ENCODE peak calls at places on chromosome 10, in six cellular contexts. B is sigmoid colon, H is endothelial cell of umbilical vein, R is breast epithelium, L is H1, I is GM23338. V is an unnamed sample.

GRCh38 chr10:126252884-126253612 is 135.2 kb downstream of the ADAM12 start:
- DNase-seq in R (no peak), B (no peak), I (no peak), L (no peak), H (peak; percentile 7), V (no peak)

GRCh38 chr10:112996462-112996861 is 46.4 kb downstream of the TCF7L2 start:
- DNase-seq in I (no peak), H (no peak), B (no peak), R (no peak), L (no peak), V (no peak)

GRCh38 chr10:53487019-53487983 is 714.7 kb upstream of the MBL2 start:
- DNase-seq in L (no peak), B (peak; percentile 51), R (no peak), H (no peak), I (no peak), V (no peak)

GRCh38 chr10:116542007-116542677 is 3.6 kb upstream of the PNLIP start:
- DNase-seq in H (no peak), B (no peak), L (no peak), I (peak; percentile 17), R (no peak), V (no peak)

GRCh38 chr10:73873843-73874215 is 526 bp downstream of the CAMK2G start:
- DNase-seq in R (no peak), I (no peak), H (no peak), B (no peak), L (no peak), V (no peak)

GRCh38 chr10:61815505-61815904 is 86.0 kb upstream of the ARID5B start:
- DNase-seq in I (peak; percentile 6), H (no peak), L (no peak), R (no peak), B (no peak), V (no peak)

GRCh38 chr10:24706479-24707118 is 17.1 kb downstream of the ARHGAP21 start:
- DNase-seq in H (peak; percentile 76), L (no peak), B (no peak), R (no peak), I (no peak), V (no peak)

GRCh38 chr10:62648941-62649340 is 155.6 kb upstream of the ADO start:
- DNase-seq in I (no peak), R (no peak), B (no peak), L (no peak), H (no peak), V (no peak)

GRCh38 chr10:58477122-58477521 is 35.5 kb upstream of the BICC1 start:
- DNase-seq in I (peak; percentile 69), H (no peak), L (no peak), B (peak; percentile 71), R (no peak), V (no peak)

GRCh38 chr10:129122846-129123245 is 344.2 kb upstream of the MGMT start:
- DNase-seq in R (no peak), B (no peak), H (no peak), I (no peak), L (no peak), V (no peak)

GRCh38 chr10:110426294-110427153 is 71.2 kb upstream of the DUSP5 start:
- DNase-seq in L (no peak), B (no peak), I (no peak), H (no peak), R (no peak), V (no peak)

GRCh38 chr10:69498711-69499471 is 47.6 kb downstream of the TSPAN15 start:
- DNase-seq in B (peak; percentile 89), R (peak; percentile 24), L (no peak), H (no peak), I (no peak), V (no peak)

GRCh38 chr10:132163826-132164515 is 22.8 kb upstream of the DPYSL4 start:
- DNase-seq in B (no peak), R (no peak), I (no peak), L (no peak), H (no peak), V (no peak)

GRCh38 chr10:132162590-132163277 is 24.0 kb upstream of the DPYSL4 start:
- DNase-seq in H (no peak), B (no peak), I (no peak), R (no peak), L (no peak), V (no peak)

GRCh38 chr10:132164801-132165278 is 21.9 kb upstream of the DPYSL4 start:
- DNase-seq in L (no peak), B (no peak), R (no peak), H (no peak), I (peak; percentile 45), V (no peak)

GRCh38 chr10:132162021-132162531 is 24.7 kb upstream of the DPYSL4 start:
- DNase-seq in I (no peak), R (no peak), L (no peak), H (no peak), B (no peak), V (no peak)

DNA sequence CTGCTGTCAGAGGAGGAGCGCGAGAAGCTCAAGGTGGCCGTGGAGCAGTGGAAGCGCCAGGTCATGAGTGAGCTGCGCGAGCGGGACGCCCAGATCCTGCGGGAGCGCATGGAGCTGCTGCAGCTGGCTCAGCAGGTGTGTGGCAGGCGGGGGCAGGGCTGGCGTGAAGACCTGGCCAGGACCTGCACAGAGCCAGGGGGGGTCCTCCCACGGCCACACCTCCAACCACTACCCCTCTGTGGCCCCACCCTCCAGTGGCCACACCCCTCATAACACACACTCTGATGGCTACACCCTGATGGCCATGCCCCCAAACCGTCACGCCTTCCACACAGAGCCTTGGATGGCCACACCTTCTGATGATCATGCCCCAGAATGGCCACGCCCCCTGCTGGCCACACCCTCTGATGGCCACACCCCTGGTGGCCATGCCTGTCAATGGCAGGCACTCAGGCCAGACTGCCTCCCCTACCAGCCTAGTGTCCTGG is 23.4 kb upstream of the DPYSL4 start:
- DNase-seq in L (peak; percentile 73), I (peak; percentile 94), R (no peak), H (no peak), B (no peak), V (no peak)
- TF ChIP-seq CTCF in L (no peak), I (peak; percentile 33), R (no peak), H (no peak), B (no peak), V (no peak)

GRCh38 chr10:102813734-102814455 is 23.3 kb downstream of the CYP17A1 start:
- DNase-seq in I (no peak), L (no peak), R (peak; percentile 78), H (no peak), B (no peak), V (no peak)

GRCh38 chr10:102814873-102815661 is 22.1 kb downstream of the CYP17A1 start:
- DNase-seq in H (peak; percentile 78), B (peak; percentile 93), L (no peak), R (peak; percentile 57), I (peak; percentile 22), V (peak; percentile 86)

GRCh38 chr10:102814456-102814871 is 22.7 kb downstream of the CYP17A1 start:
- DNase-seq in B (no peak), I (no peak), L (no peak), H (peak; percentile 98), R (no peak), V (no peak)

GRCh38 chr10:102817175-102817574 is 20.0 kb downstream of the CYP17A1 start:
- DNase-seq in B (no peak), I (no peak), H (no peak), L (no peak), R (no peak), V (no peak)

DNA sequence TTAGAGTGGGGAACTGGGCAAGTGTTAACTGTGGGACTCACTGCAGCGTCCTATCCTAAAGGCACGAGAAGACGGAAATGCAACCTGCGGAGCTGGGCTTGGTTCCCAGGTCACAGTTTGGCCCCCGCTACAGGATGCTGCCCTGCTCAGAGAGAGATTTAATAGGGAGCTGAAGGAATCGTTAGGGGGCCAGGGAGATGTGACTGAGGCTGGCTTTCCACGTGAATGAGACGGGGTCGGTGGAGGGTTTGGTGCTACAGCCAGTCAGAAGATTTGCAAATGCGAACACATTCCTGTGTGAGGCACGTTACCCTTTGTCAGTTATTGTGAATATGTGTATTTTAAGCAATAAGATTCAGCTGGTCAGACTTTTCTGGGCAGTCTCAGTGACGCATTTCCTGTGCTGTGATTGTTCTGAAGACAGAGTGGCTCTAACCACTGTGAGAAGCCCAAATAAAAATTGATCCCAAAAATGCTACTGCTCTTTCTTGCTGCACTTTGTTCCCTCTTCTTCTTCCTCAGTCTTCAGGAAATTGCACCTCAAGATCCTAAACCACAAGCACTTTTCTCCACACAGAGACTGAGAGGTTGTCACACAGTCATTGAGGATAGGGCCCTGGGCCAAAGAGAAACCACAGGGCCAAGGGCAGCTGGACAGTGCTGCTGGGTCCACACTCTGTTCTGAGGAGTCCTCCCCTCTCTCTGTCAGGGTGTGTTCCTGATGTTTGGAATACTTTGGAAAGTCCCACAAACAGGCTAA is 21.2 kb downstream of the CYP17A1 start:
- DNase-seq in R (no peak), H (peak; percentile 92), B (peak; percentile 87), L (no peak), I (peak; percentile 48), V (no peak)
- TF ChIP-seq POLR2AphosphoS5 in R (peak; percentile 29), H (peak; percentile 21), B (peak; percentile 54), L (no peak), I (no peak), V (no peak)

GRCh38 chr10:132465193-132465888 is 68.3 kb downstream of the PWWP2B start:
- DNase-seq in L (no peak), R (no peak), B (no peak), I (peak; percentile 73), H (no peak), V (no peak)

GRCh38 chr10:132464256-132465192 is 67.5 kb downstream of the PWWP2B start:
- DNase-seq in H (no peak), L (no peak), I (no peak), R (peak; percentile 77), B (peak; percentile 98), V (peak; percentile 91)

GRCh38 chr10:132461683-132462231 is 64.8 kb downstream of the PWWP2B start:
- DNase-seq in I (no peak), R (no peak), L (no peak), H (no peak), B (no peak), V (peak; percentile 70)

GRCh38 chr10:132462463-132463332 is 65.7 kb downstream of the PWWP2B start:
- DNase-seq in L (no peak), H (no peak), I (no peak), B (no peak), R (no peak), V (peak; percentile 58)

DNA sequence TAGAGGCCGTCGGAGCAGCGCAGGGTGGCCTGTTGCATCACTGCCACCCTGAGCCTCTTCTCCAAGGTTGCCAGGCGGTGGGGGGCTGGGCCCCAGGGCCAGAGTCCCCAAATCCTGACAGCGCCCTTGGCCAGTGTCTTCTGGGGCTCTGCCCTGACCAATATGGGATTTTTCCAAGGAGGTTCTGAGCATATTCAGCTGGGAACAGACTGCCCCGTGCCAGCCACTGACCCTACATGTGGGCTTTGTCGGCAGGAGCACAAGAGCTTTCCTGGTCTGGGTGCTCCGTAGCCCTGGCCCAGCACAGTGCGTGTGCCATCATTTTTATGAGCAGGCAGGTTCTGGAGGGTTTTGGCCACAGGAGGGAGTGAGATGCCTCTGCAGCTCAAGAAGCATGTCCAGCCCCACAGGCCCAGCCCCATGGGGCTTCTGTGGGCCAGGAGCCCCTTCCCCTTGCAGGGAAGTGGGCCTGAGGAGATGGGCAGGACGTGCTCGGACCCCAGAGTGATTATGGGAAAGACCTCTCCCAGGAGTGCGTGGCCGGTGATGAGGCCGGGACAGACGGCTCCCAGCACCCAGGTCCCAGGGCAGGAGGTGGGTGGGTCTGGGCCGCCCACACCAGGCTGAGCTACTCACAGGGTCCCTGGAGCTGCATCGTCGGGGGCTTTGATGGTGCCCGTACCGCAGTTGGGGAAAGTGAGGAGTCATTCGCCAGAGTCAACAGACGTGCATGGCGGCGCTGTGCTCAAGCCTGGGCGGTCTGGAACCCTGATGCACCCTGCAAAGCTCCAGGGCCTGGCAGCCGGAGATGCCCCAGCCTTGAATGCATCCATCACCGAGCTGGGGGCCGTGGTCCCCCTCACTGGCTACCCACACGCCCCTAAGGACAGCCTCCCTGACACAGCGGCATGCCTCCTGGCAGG is 66.6 kb downstream of the PWWP2B start:
- DNase-seq in R (no peak), L (no peak), I (no peak), H (no peak), B (no peak), V (peak; percentile 63)
- TF ChIP-seq CTCF in R (no peak), L (no peak), I (no peak), H (no peak), B (no peak), V (peak; percentile 16)

GRCh38 chr10:79221110-79222051 is 125.9 kb upstream of the PPIF start:
- DNase-seq in R (no peak), H (peak; percentile 66), I (peak; percentile 82), L (no peak), B (peak; percentile 95), V (no peak)
- TF ChIP-seq POLR2AphosphoS5 in R (peak; percentile 18), H (no peak), I (no peak), L (no peak), B (peak; percentile 63), V (peak; percentile 81)